ENCODE peak calls at places on chromosome 12, in nine cellular contexts. P, C, J, Z, S, O, E, N and Y are unnamed samples.

GRCh38 chr12:68912916-68913315 is 20.1 kb downstream of the CPM start:
- DNase-seq in E (no peak), P (peak), N (no peak), S (no peak), Z (no peak), J (no peak), C (no peak), O (no peak), Y (no peak)

GRCh38 chr12:3257411-3257810 is 180.2 kb downstream of the TSPAN9 start:
- DNase-seq in S (no peak), C (no peak), N (no peak), E (no peak), O (no peak), J (no peak), Z (no peak), P (no peak), Y (no peak)

GRCh38 chr12:113537751-113538087 is 66.0 kb upstream of the LHX5 start:
- DNase-seq in C (no peak), O (no peak), J (no peak), E (no peak), S (no peak), N (no peak), Z (peak), P (peak), Y (no peak)

GRCh38 chr12:128583453-128583852 is 240.3 kb downstream of the SLC15A4 start:
- DNase-seq in S (peak), O (peak), P (no peak), J (peak), E (no peak), Z (no peak), N (no peak), C (no peak), Y (no peak)

GRCh38 chr12:109592905-109593272 is 19.3 kb downstream of the MVK start:
- DNase-seq in C (no peak), E (no peak), P (no peak), O (no peak), N (no peak), S (no peak), Z (no peak), J (no peak), Y (no peak)

GRCh38 chr12:79624378-79624777 is 66.4 kb downstream of the PAWR start:
- DNase-seq in N (no peak), E (no peak), C (no peak), Z (no peak), O (no peak), P (no peak), S (peak), J (no peak), Y (no peak)

GRCh38 chr12:25041006-25041741 is 92.3 kb upstream of the BCAT1 start:
- DNase-seq in O (no peak), S (no peak), C (no peak), P (no peak), J (no peak), N (no peak), Z (no peak), E (no peak), Y (no peak)

GRCh38 chr12:109740694-109741245 is 27.1 kb downstream of the FAM222A start:
- DNase-seq in C (no peak), S (no peak), J (peak), Z (no peak), P (no peak), O (no peak), N (no peak), E (no peak), Y (no peak)

GRCh38 chr12:64082866-64083268 is 139.2 kb downstream of the KICS2 start:
- DNase-seq in N (no peak), Z (no peak), J (peak), P (no peak), S (no peak), O (no peak), E (no peak), C (no peak), Y (peak)

GRCh38 chr12:130708648-130709047 is 7.5 kb downstream of the RIMBP2 start:
- DNase-seq in S (no peak), Z (no peak), O (no peak), E (no peak), C (no peak), N (no peak), P (no peak), J (no peak), Y (no peak)

GRCh38 chr12:57851552-57852186 is 5.1 kb upstream of the CTDSP2 start:
- DNase-seq in O (no peak), C (no peak), Z (no peak), J (no peak), N (no peak), P (no peak), E (no peak), S (no peak), Y (no peak)

GRCh38 chr12:27340971-27341370 is 8.3 kb downstream of the BMAL2 start:
- DNase-seq in Z (peak), S (no peak), J (no peak), E (no peak), P (peak), N (no peak), O (no peak), C (no peak), Y (no peak)

GRCh38 chr12:27343255-27344000 is 10.8 kb downstream of the BMAL2 start:
- DNase-seq in Z (peak), P (peak), J (no peak), O (no peak), E (no peak), N (no peak), S (peak), C (no peak), Y (peak)

GRCh38 chr12:27344246-27344645 is 11.6 kb downstream of the BMAL2 start:
- DNase-seq in E (no peak), S (no peak), C (no peak), J (no peak), N (no peak), Z (peak), P (peak), O (no peak), Y (no peak)

GRCh38 chr12:27344760-27345159 is 12.1 kb downstream of the BMAL2 start:
- DNase-seq in J (no peak), P (peak), N (no peak), S (no peak), C (no peak), Z (no peak), E (no peak), O (no peak), Y (no peak)

GRCh38 chr12:27342551-27342950 is 9.9 kb downstream of the BMAL2 start:
- DNase-seq in Z (no peak), J (no peak), N (no peak), O (no peak), C (no peak), P (peak), S (no peak), E (no peak), Y (no peak)
- H2AFZ ChIP-seq in Z (no peak), J (peak), N (no peak), O (no peak), C (no peak), P (peak), S (no peak), E (no peak), Y (no peak)

GRCh38 chr12:8890313-8891084 is 23.8 kb upstream of the PHC1 start:
- DNase-seq in O (peak), S (peak), Z (peak), J (peak), P (peak), N (peak), E (peak), C (no peak), Y (peak)

GRCh38 chr12:8886515-8887284 is 27.6 kb upstream of the PHC1 start:
- DNase-seq in J (no peak), P (no peak), S (no peak), N (no peak), O (no peak), E (no peak), C (no peak), Z (no peak), Y (no peak)

DNA sequence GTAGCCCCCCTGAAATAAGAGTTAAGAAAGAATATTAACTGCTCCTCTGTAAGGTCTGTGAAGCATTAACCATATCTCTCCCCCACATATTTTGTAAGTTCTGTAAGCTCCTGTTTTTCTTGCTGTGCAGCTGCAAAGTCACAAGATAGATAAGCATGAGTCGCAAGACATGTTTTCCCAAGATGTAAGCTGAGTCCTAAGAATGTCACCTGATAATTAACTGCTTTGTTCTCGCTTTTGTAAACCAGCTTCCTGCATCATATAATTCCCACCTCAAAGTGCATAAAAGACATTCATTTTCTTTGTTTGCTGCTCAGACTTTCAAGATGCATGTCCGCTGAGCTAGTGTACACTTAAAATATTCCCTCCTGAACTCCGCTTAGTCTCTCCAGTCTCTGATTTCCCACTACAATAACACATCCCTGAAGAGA is 27.0 kb upstream of the PHC1 start:
- DNase-seq in E (no peak), C (no peak), O (no peak), S (no peak), J (no peak), P (no peak), Z (no peak), N (no peak), Y (no peak)
- TF ChIP-seq EZH2phosphoT487 in E (no peak), C (no peak), O (no peak), S (no peak), J (no peak), P (no peak), Z (no peak), N (no peak), Y (no peak)

GRCh38 chr12:51534675-51535074 is 56.4 kb upstream of the SCN8A start:
- DNase-seq in C (no peak), P (no peak), S (no peak), O (no peak), N (no peak), Z (no peak), E (no peak), J (no peak), Y (no peak)
- H2AFZ ChIP-seq in C (no peak), P (no peak), S (peak), O (no peak), N (no peak), Z (peak), E (no peak), J (no peak), Y (no peak)

DNA sequence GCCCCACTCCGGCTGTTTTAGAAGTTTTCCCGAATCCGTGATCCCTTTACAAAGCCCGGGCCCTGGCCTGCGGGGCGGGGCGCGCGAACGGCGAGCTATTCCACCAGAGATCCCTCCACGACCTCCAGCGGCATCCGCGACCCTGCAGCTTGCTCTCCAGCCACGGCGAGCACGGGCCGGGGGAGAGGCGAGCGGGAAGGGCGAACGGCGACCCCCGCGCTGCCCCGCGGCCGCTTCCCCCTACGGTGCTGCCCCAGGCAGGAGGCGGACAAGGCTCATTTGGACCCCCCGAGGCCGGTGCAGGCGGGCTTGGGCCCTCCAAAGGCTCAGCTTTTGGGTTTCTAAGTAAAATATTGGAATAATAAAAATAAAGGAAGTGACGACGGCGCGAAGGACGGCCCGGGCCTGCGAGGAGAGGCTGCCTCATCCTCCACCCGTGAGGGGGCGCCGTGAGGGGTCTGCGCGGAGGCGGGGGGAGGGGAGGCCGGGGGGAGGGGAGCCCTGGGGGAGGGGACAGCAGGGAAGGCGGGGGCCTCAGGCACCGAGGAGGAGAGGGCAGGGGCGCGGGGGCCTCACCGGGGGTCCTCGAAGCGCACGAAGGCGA is 600 bp downstream of the SRSF9 start:
- DNase-seq in E (no peak), P (peak), N (no peak), O (no peak), Z (no peak), S (no peak), C (no peak), J (peak), Y (peak)
- TF ChIP-seq EZH2phosphoT487 in E (no peak), P (no peak), N (no peak), O (no peak), Z (no peak), S (no peak), C (no peak), J (no peak), Y (no peak)

GRCh38 chr12:119859241-119859640 is 17.9 kb downstream of the CIT start:
- DNase-seq in O (no peak), J (no peak), N (no peak), S (no peak), E (no peak), Z (no peak), P (no peak), C (no peak), Y (no peak)
- H2AFZ ChIP-seq in O (no peak), J (no peak), N (no peak), S (no peak), E (no peak), Z (no peak), P (no peak), C (no peak), Y (no peak)

DNA sequence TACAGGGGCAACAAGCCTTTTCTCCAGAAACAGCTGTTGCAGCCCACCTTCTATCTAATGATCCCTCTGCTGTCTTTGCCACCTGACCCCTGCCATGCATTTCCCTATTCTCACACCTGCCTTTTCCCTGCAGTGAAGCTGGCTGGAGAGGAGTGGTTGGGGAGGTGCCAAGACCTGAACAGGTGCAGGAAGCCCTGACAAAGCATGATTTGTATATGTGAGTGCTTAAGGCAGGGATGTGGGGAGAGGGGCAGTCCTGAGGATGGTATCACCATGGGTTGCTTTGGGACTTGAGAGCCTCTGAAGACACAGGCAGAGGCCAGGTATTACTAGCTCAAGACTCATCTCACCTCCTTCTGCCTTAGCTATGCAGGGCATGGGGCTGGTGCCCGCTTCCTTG is 2.9 kb upstream of the PFDN5 start:
- DNase-seq in S (no peak), O (no peak), J (no peak), Z (no peak), P (no peak), E (no peak), N (no peak), C (no peak), Y (no peak)
- TF ChIP-seq EZH2phosphoT487 in S (no peak), O (no peak), J (no peak), Z (no peak), P (no peak), E (no peak), N (no peak), C (no peak), Y (no peak)

GRCh38 chr12:53775478-53776145 is 23.8 kb upstream of the CISTR start:
- DNase-seq in S (no peak), Z (no peak), C (no peak), E (no peak), P (no peak), N (no peak), O (no peak), J (no peak), Y (no peak)
- H2AFZ ChIP-seq in S (peak), Z (no peak), C (no peak), E (no peak), P (peak), N (no peak), O (no peak), J (no peak), Y (no peak)

GRCh38 chr12:65649126-65649525 is 175.2 kb upstream of the HMGA2 start:
- DNase-seq in J (no peak), O (no peak), E (no peak), C (peak), P (peak), Z (peak), N (no peak), S (no peak), Y (no peak)
- TF ChIP-seq EZH2phosphoT487 in J (no peak), O (no peak), E (no peak), C (no peak), P (no peak), Z (no peak), N (no peak), S (no peak), Y (no peak)

GRCh38 chr12:132489078-132489601 is 811 bp upstream of the FBRSL1 start:
- DNase-seq in E (no peak), Z (no peak), J (no peak), O (peak), S (no peak), C (no peak), N (peak), P (peak), Y (peak)

GRCh38 chr12:132491761-132492378 is 1.9 kb downstream of the FBRSL1 start:
- DNase-seq in N (no peak), E (no peak), Z (peak), P (no peak), J (no peak), O (no peak), C (no peak), S (no peak), Y (no peak)

GRCh38 chr12:132489602-132490239 is at the start of gene FBRSL1:
- DNase-seq in O (peak), N (peak), S (peak), C (peak), P (peak), Z (peak), J (peak), E (peak), Y (peak)

GRCh38 chr12:132491349-132491663 is 1.4 kb downstream of the FBRSL1 start:
- DNase-seq in O (no peak), N (no peak), P (no peak), C (no peak), E (no peak), S (no peak), Z (peak), J (no peak), Y (no peak)

DNA sequence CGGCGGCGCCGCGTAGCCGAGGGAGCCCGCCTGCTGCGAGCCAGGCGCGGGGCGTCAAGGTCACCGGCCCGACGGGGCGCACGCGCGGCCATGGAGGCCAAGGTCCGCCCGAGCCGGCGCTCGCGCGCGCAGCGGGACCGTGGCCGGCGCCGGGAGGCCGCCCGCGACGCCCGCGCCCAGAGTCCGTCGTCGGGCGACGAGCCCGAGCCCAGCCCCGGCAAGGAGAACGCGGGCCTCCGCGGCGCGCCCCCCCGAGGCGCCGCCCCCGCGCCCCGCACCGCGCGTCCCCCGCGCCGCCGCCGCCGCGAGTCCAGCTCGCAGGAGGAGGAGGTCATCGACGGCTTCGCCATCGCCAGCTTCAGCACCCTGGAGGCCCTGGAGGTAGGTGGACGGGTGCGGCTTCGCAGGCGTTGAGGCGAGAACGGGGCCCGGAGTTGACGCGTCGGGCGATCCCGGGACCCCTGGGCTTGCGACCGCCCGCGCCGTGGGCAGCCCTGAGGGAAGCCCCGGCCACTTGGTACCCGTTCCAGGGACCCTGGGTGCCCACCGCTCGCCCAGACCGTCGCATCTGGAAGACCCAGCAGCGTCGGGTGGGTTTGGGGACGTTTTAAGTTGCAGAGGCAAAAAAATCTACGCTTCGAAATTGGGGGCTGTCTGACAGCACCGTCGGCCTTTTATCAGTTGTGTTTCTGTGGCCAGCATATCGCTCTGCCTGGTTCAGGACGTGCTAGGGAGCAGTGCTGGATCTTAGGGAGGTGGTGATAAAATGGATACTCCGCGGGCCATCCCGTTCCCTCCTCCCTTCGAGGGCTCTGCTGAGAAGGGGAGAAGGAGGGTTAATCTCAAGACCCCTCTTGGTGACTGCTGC is 764 bp downstream of the FBRSL1 start:
- DNase-seq in O (peak), C (no peak), Z (no peak), S (no peak), J (peak), P (peak), N (peak), E (no peak), Y (peak)
- H2AFZ ChIP-seq in O (no peak), C (no peak), Z (no peak), S (no peak), J (no peak), P (no peak), N (no peak), E (no peak), Y (no peak)

GRCh38 chr12:105060715-105061378 is 23.4 kb downstream of the ALDH1L2 start:
- DNase-seq in J (no peak), O (no peak), P (no peak), S (no peak), E (no peak), Z (peak), C (peak), N (no peak), Y (no peak)
- TF ChIP-seq EZH2phosphoT487 in J (no peak), O (no peak), P (no peak), S (no peak), E (no peak), Z (no peak), C (no peak), N (no peak), Y (no peak)